ENCODE peak calls at places on chromosomes 7 and 10, in nine cellular contexts. Z is NCI-H2171 treated with DMSO at 0.1 percent for 48 hours, V is psoas muscle, G is IMR-90, I is cardiac septum, E is left lobe of liver, O is posterior cingulate gyrus, A is NCI-H1092, S is MV-4-11. L is an unnamed sample.

GRCh38 chr7:111082351-111082750 is 8.6 kb upstream of the LRRN3 start:
- DNase-seq in O (no peak), V (no peak), G (peak; percentile 53), Z (no peak), S (peak; percentile 22), I (no peak), E (no peak), A (no peak), L (no peak)

GRCh38 chr10:77274046-77274795 is 363.4 kb downstream of the KCNMA1 start:
- DNase-seq in O (no peak), G (peak; percentile 84), A (no peak), Z (no peak), V (no peak), S (peak; percentile 13), I (no peak), E (no peak), L (peak; percentile 50)

GRCh38 chr10:73941300-73941699 is 30.4 kb downstream of the PLAU start:
- DNase-seq in Z (no peak), E (no peak), V (no peak), S (no peak), A (no peak), G (no peak), I (no peak), O (no peak), L (no peak)

GRCh38 chr7:14836006-14836405 is 66.5 kb downstream of the DGKB start:
- DNase-seq in S (no peak), E (no peak), O (no peak), I (no peak), V (no peak), G (no peak), Z (peak; percentile 15), A (no peak), L (no peak)

GRCh38 chr7:101882595-101883564 is 65.5 kb downstream of the CUX1 start:
- DNase-seq in I (peak; percentile 88), S (peak; percentile 84), A (peak; percentile 80), E (peak; percentile 92), G (peak; percentile 100), O (no peak), V (peak; percentile 87), Z (peak; percentile 62), L (peak; percentile 90)

GRCh38 chr10:84375011-84375410 is 46.6 kb downstream of the CCSER2 start:
- DNase-seq in A (peak; percentile 17), O (no peak), G (peak; percentile 69), E (no peak), Z (peak; percentile 41), S (peak; percentile 28), V (no peak), I (no peak), L (no peak)

GRCh38 chr10:72328829-72329204 is 25.9 kb downstream of the DNAJB12 start:
- DNase-seq in A (no peak), I (no peak), Z (no peak), S (no peak), O (no peak), G (no peak), V (no peak), E (peak; percentile 47), L (no peak)

GRCh38 chr10:43926371-43926770 is 277.7 kb upstream of the ZNF32 start:
- DNase-seq in I (no peak), Z (no peak), E (no peak), O (no peak), A (no peak), V (no peak), G (no peak), S (no peak), L (no peak)

GRCh38 chr7:90766814-90767564 is 170.9 kb downstream of the CDK14 start:
- DNase-seq in V (peak; percentile 17), I (peak; percentile 78), G (peak; percentile 82), A (no peak), O (peak; percentile 65), S (no peak), E (peak; percentile 85), Z (no peak), L (no peak)

GRCh38 chr10:96673318-96674099 is 46.8 kb downstream of the PIK3AP1 start:
- DNase-seq in O (no peak), S (peak; percentile 86), Z (no peak), E (peak; percentile 65), I (peak; percentile 82), A (no peak), V (no peak), G (peak; percentile 63), L (peak; percentile 61)

GRCh38 chr7:135747366-135747765 is 1.2 kb downstream of the FAM180A start:
- DNase-seq in A (no peak), V (no peak), E (no peak), Z (no peak), G (no peak), I (no peak), O (no peak), S (no peak), L (no peak)

GRCh38 chr7:57867884-57868701 is 418.1 kb downstream of the ZNF716 start:
- DNase-seq in V (peak; percentile 21), I (no peak), Z (peak; percentile 22), E (peak; percentile 75), S (no peak), G (no peak), O (no peak), A (peak; percentile 54), L (no peak)

GRCh38 chr7:136993377-136993776 is 124.9 kb downstream of the CHRM2 start:
- DNase-seq in O (no peak), S (no peak), E (no peak), G (no peak), V (no peak), I (no peak), Z (no peak), A (no peak), L (no peak)

GRCh38 chr7:69603937-69604494 is 5.7 kb downstream of the AUTS2 start:
- DNase-seq in S (no peak), V (no peak), E (no peak), Z (no peak), A (no peak), I (no peak), G (no peak), O (no peak), L (no peak)

GRCh38 chr7:86848226-86848625 is 204.5 kb downstream of the GRM3 start:
- DNase-seq in G (no peak), I (no peak), Z (no peak), O (no peak), E (no peak), S (peak; percentile 39), V (no peak), A (no peak), L (no peak)

GRCh38 chr7:30612658-30613265 is 18.1 kb downstream of the GARS1 start:
- DNase-seq in A (no peak), Z (no peak), I (no peak), S (no peak), G (peak; percentile 81), E (no peak), O (no peak), V (no peak), L (no peak)

GRCh38 chr10:3512263-3512662 is 272.7 kb downstream of the KLF6 start:
- DNase-seq in Z (peak; percentile 67), V (no peak), A (no peak), S (no peak), E (no peak), O (no peak), G (no peak), I (no peak), L (no peak)

GRCh38 chr7:36600869-36601530 is 123.3 kb downstream of the AOAH start:
- DNase-seq in I (no peak), A (no peak), G (peak; percentile 70), E (no peak), V (no peak), S (no peak), O (no peak), Z (no peak), L (no peak)

GRCh38 chr10:67077376-67077775 is 151.5 kb downstream of the LRRTM3 start:
- DNase-seq in O (no peak), Z (no peak), E (no peak), S (no peak), G (no peak), A (no peak), V (no peak), I (no peak), L (no peak)